ENCODE peak calls at places on chromosomes 4 and X, in five cellular contexts. One of them, this sample, is unnamed.

GRCh38 chrX:17634542-17635207 is 102.6 kb upstream of the SCML1 start:
- DNase-seq in endothelial cell of umbilical vein: no peak
- DNase-seq in neural crest cell: no peak
- DNase-seq in cardiac fibroblast: no peak
- DNase-seq in progenitor cell of endocrine pancreas: no peak
- DNase-seq in this sample: no peak

GRCh38 chr4:8738471-8738931 is 133.1 kb downstream of the HMX1 start:
- DNase-seq in endothelial cell of umbilical vein: no peak
- DNase-seq in neural crest cell: no peak
- DNase-seq in cardiac fibroblast: no peak
- DNase-seq in progenitor cell of endocrine pancreas: no peak
- DNase-seq in this sample: no peak

GRCh38 chr4:39814403-39815185 is 116.7 kb downstream of the UBE2K start:
- DNase-seq in endothelial cell of umbilical vein: no peak
- DNase-seq in neural crest cell: no peak
- DNase-seq in cardiac fibroblast: peak; percentile 34
- DNase-seq in progenitor cell of endocrine pancreas: no peak
- DNase-seq in this sample: peak; percentile 4

GRCh38 chrX:41561045-41561444 is 113.9 kb downstream of the NYX start:
- DNase-seq in endothelial cell of umbilical vein: peak; percentile 79
- DNase-seq in neural crest cell: no peak
- DNase-seq in cardiac fibroblast: peak; percentile 89
- DNase-seq in progenitor cell of endocrine pancreas: no peak
- DNase-seq in this sample: no peak

GRCh38 chrX:100948557-100948956 is 19.8 kb upstream of the XKRX start:
- DNase-seq in endothelial cell of umbilical vein: no peak
- DNase-seq in neural crest cell: no peak
- DNase-seq in cardiac fibroblast: no peak
- DNase-seq in progenitor cell of endocrine pancreas: no peak
- DNase-seq in this sample: no peak

GRCh38 chr4:135672202-135672601 is 1470.6 kb upstream of the PABPC4L start:
- DNase-seq in endothelial cell of umbilical vein: no peak
- DNase-seq in neural crest cell: no peak
- DNase-seq in cardiac fibroblast: no peak
- DNase-seq in progenitor cell of endocrine pancreas: no peak
- DNase-seq in this sample: no peak

GRCh38 chrX:105837227-105837626 is 14.9 kb downstream of the NRK start:
- DNase-seq in endothelial cell of umbilical vein: peak; percentile 86
- DNase-seq in neural crest cell: no peak
- DNase-seq in cardiac fibroblast: peak; percentile 77
- DNase-seq in progenitor cell of endocrine pancreas: no peak
- DNase-seq in this sample: no peak

GRCh38 chrX:69991685-69992084 is 58.1 kb downstream of the AWAT2 start:
- DNase-seq in endothelial cell of umbilical vein: no peak
- DNase-seq in neural crest cell: no peak
- DNase-seq in cardiac fibroblast: no peak
- DNase-seq in progenitor cell of endocrine pancreas: no peak
- DNase-seq in this sample: no peak

GRCh38 chr4:41935652-41936021 is 408 bp downstream of the TMEM33 start:
- DNase-seq in endothelial cell of umbilical vein: no peak
- DNase-seq in neural crest cell: no peak
- DNase-seq in cardiac fibroblast: peak; percentile 35
- DNase-seq in progenitor cell of endocrine pancreas: no peak
- DNase-seq in this sample: no peak

GRCh38 chr4:14110407-14110806 is 482.9 kb upstream of the BOD1L1 start:
- DNase-seq in endothelial cell of umbilical vein: no peak
- DNase-seq in neural crest cell: no peak
- DNase-seq in cardiac fibroblast: peak; percentile 88
- DNase-seq in progenitor cell of endocrine pancreas: no peak
- DNase-seq in this sample: no peak

GRCh38 chrX:1231850-1232505 is 19.5 kb upstream of the CRLF2 start:
- DNase-seq in endothelial cell of umbilical vein: no peak
- DNase-seq in neural crest cell: no peak
- DNase-seq in cardiac fibroblast: no peak
- DNase-seq in progenitor cell of endocrine pancreas: no peak
- DNase-seq in this sample: no peak

GRCh38 chrX:23513121-23513520 is 154.2 kb upstream of the PRDX4 start:
- DNase-seq in endothelial cell of umbilical vein: no peak
- DNase-seq in neural crest cell: no peak
- DNase-seq in cardiac fibroblast: no peak
- DNase-seq in progenitor cell of endocrine pancreas: no peak
- DNase-seq in this sample: no peak

GRCh38 chrX:155071694-155072215 is 447 bp downstream of the BRCC3 start:
- DNase-seq in endothelial cell of umbilical vein: no peak
- DNase-seq in neural crest cell: peak; percentile 6
- DNase-seq in cardiac fibroblast: no peak
- DNase-seq in progenitor cell of endocrine pancreas: no peak
- DNase-seq in this sample: no peak

GRCh38 chr4:86493460-86493859 is 100.7 kb upstream of the PTPN13 start:
- DNase-seq in endothelial cell of umbilical vein: no peak
- DNase-seq in neural crest cell: no peak
- DNase-seq in cardiac fibroblast: peak; percentile 34
- DNase-seq in progenitor cell of endocrine pancreas: no peak
- DNase-seq in this sample: no peak

GRCh38 chr4:158090323-158090722 is 82.5 kb downstream of the GASK1B start:
- DNase-seq in endothelial cell of umbilical vein: peak; percentile 21
- DNase-seq in neural crest cell: no peak
- DNase-seq in cardiac fibroblast: peak; percentile 8
- DNase-seq in progenitor cell of endocrine pancreas: no peak
- DNase-seq in this sample: no peak

GRCh38 chrX:109511113-109511512 is 25.5 kb upstream of the NXT2 start:
- DNase-seq in endothelial cell of umbilical vein: no peak
- DNase-seq in neural crest cell: no peak
- DNase-seq in cardiac fibroblast: no peak
- DNase-seq in progenitor cell of endocrine pancreas: no peak
- DNase-seq in this sample: no peak

GRCh38 chr4:67332627-67333026 is 212.7 kb downstream of the CENPC start:
- DNase-seq in endothelial cell of umbilical vein: peak; percentile 2
- DNase-seq in neural crest cell: peak; percentile 2
- DNase-seq in cardiac fibroblast: peak; percentile 27
- DNase-seq in progenitor cell of endocrine pancreas: no peak
- DNase-seq in this sample: peak; percentile 2

GRCh38 chr4:78561677-78562076 is 10.1 kb downstream of the ANXA3 start:
- DNase-seq in endothelial cell of umbilical vein: no peak
- DNase-seq in neural crest cell: no peak
- DNase-seq in cardiac fibroblast: peak; percentile 39
- DNase-seq in progenitor cell of endocrine pancreas: no peak
- DNase-seq in this sample: no peak

GRCh38 chr4:136650541-136651277 is 881.6 kb downstream of the PCDH18 start:
- DNase-seq in endothelial cell of umbilical vein: peak; percentile 63
- DNase-seq in neural crest cell: no peak
- DNase-seq in cardiac fibroblast: peak; percentile 65
- DNase-seq in progenitor cell of endocrine pancreas: no peak
- DNase-seq in this sample: peak; percentile 62

GRCh38 chr4:22573198-22573597 is 57.3 kb upstream of the ADGRA3 start:
- DNase-seq in endothelial cell of umbilical vein: no peak
- DNase-seq in neural crest cell: no peak
- DNase-seq in cardiac fibroblast: no peak
- DNase-seq in progenitor cell of endocrine pancreas: no peak
- DNase-seq in this sample: no peak

GRCh38 chr4:168815373-168816345 is 194.4 kb downstream of the CBR4 start:
- DNase-seq in endothelial cell of umbilical vein: peak; percentile 75
- DNase-seq in neural crest cell: no peak
- DNase-seq in cardiac fibroblast: no peak
- DNase-seq in progenitor cell of endocrine pancreas: no peak
- DNase-seq in this sample: no peak

GRCh38 chr4:97911236-97911906 is 231.9 kb downstream of the STPG2 start:
- DNase-seq in endothelial cell of umbilical vein: no peak
- DNase-seq in neural crest cell: no peak
- DNase-seq in cardiac fibroblast: no peak
- DNase-seq in progenitor cell of endocrine pancreas: no peak
- DNase-seq in this sample: no peak

GRCh38 chr4:147096667-147097604 is 151.3 kb upstream of the TTC29 start:
- DNase-seq in endothelial cell of umbilical vein: peak; percentile 63
- DNase-seq in neural crest cell: no peak
- DNase-seq in cardiac fibroblast: peak; percentile 87
- DNase-seq in progenitor cell of endocrine pancreas: no peak
- DNase-seq in this sample: no peak

GRCh38 chrX:124300412-124300811 is 32.0 kb upstream of the TEX13D start:
- DNase-seq in endothelial cell of umbilical vein: no peak
- DNase-seq in neural crest cell: no peak
- DNase-seq in cardiac fibroblast: no peak
- DNase-seq in progenitor cell of endocrine pancreas: no peak
- DNase-seq in this sample: no peak

GRCh38 chrX:47539860-47540259 is 21.1 kb upstream of the ARAF start:
- DNase-seq in endothelial cell of umbilical vein: no peak
- DNase-seq in neural crest cell: no peak
- DNase-seq in cardiac fibroblast: no peak
- DNase-seq in progenitor cell of endocrine pancreas: no peak
- DNase-seq in this sample: no peak

GRCh38 chrX:134443461-134443860 is 16.5 kb upstream of the HPRT1 start:
- DNase-seq in endothelial cell of umbilical vein: no peak
- DNase-seq in neural crest cell: no peak
- DNase-seq in cardiac fibroblast: no peak
- DNase-seq in progenitor cell of endocrine pancreas: no peak
- DNase-seq in this sample: no peak

GRCh38 chr4:109303141-109303499 is 662 bp upstream of the COL25A1 start:
- DNase-seq in endothelial cell of umbilical vein: peak; percentile 42
- DNase-seq in neural crest cell: no peak
- DNase-seq in cardiac fibroblast: no peak
- DNase-seq in progenitor cell of endocrine pancreas: no peak
- DNase-seq in this sample: no peak

DNA sequence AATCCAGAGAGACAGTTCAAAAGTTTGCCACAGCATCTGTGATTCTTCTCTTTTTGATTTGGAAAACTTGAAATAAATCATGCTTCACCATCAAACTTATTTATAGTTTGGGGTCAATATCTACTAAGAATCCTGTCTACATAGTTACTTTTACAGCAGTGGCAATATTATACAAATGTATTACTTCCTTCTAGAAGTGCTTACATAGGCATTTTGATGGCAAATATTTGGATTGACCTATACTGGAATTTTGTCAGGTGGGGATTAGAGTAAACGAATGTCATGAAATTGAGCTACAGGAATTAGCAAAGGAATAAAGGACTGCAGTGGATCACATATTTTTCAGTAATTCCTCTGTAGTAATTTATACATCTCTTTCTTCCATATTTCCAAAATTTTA is 1885.5 kb upstream of the ADGRL3 start:
- DNase-seq in endothelial cell of umbilical vein: no peak
- DNase-seq in neural crest cell: no peak
- DNase-seq in cardiac fibroblast: no peak
- DNase-seq in progenitor cell of endocrine pancreas: no peak
- DNase-seq in this sample: no peak
- TF ChIP-seq CTCF in endothelial cell of umbilical vein: no peak
- TF ChIP-seq CTCF in neural crest cell: no peak
- TF ChIP-seq CTCF in cardiac fibroblast: no peak
- TF ChIP-seq CTCF in progenitor cell of endocrine pancreas: no peak
- TF ChIP-seq CTCF in this sample: no peak

GRCh38 chrX:45830343-45830742 is 629.7 kb upstream of the DIPK2B start:
- DNase-seq in endothelial cell of umbilical vein: no peak
- DNase-seq in neural crest cell: no peak
- DNase-seq in cardiac fibroblast: no peak
- DNase-seq in progenitor cell of endocrine pancreas: no peak
- DNase-seq in this sample: no peak

GRCh38 chrX:45822124-45822523 is 621.4 kb upstream of the DIPK2B start:
- DNase-seq in endothelial cell of umbilical vein: no peak
- DNase-seq in neural crest cell: no peak
- DNase-seq in cardiac fibroblast: no peak
- DNase-seq in progenitor cell of endocrine pancreas: no peak
- DNase-seq in this sample: no peak

GRCh38 chrX:45818913-45819312 is 618.2 kb upstream of the DIPK2B start:
- DNase-seq in endothelial cell of umbilical vein: no peak
- DNase-seq in neural crest cell: no peak
- DNase-seq in cardiac fibroblast: no peak
- DNase-seq in progenitor cell of endocrine pancreas: no peak
- DNase-seq in this sample: no peak

DNA sequence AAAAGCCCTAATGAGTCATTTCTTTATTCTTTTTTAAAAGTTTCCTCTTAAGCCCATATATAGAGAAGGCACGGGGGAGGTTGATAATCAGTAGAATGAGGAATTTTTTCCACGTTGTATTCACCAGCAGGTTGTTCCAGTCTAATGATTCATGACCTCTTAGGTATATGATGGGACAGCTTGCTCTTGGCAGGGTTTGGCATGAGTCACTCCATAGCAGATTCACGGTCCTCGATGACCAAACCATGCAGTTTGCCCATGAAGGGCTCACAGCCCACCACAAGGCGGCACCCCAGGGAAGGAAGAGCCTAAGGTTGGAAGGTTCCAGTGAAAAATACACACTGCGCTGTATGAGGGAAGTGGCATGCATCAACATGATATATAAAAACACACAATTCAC is 623.8 kb upstream of the DIPK2B start:
- DNase-seq in endothelial cell of umbilical vein: peak; percentile 92
- DNase-seq in neural crest cell: no peak
- DNase-seq in cardiac fibroblast: peak; percentile 96
- DNase-seq in progenitor cell of endocrine pancreas: no peak
- DNase-seq in this sample: peak; percentile 89
- TF ChIP-seq CTCF in endothelial cell of umbilical vein: peak; percentile 63
- TF ChIP-seq CTCF in neural crest cell: peak; percentile 47
- TF ChIP-seq CTCF in cardiac fibroblast: peak; percentile 78
- TF ChIP-seq CTCF in progenitor cell of endocrine pancreas: peak; percentile 24
- TF ChIP-seq CTCF in this sample: peak; percentile 48

GRCh38 chr4:145626623-145626982 is 7.4 kb downstream of the MMAA start:
- DNase-seq in endothelial cell of umbilical vein: no peak
- DNase-seq in neural crest cell: no peak
- DNase-seq in cardiac fibroblast: no peak
- DNase-seq in progenitor cell of endocrine pancreas: no peak
- DNase-seq in this sample: no peak
- TF ChIP-seq CTCF in endothelial cell of umbilical vein: no peak
- TF ChIP-seq CTCF in neural crest cell: no peak
- TF ChIP-seq CTCF in cardiac fibroblast: no peak
- TF ChIP-seq CTCF in progenitor cell of endocrine pancreas: no peak
- TF ChIP-seq CTCF in this sample: no peak

GRCh38 chr4:73865697-73866096 is 3.5 kb upstream of the CXCL1 start:
- DNase-seq in endothelial cell of umbilical vein: no peak
- DNase-seq in neural crest cell: no peak
- DNase-seq in cardiac fibroblast: no peak
- DNase-seq in progenitor cell of endocrine pancreas: no peak
- DNase-seq in this sample: no peak

GRCh38 chr4:73866236-73866635 is 3.0 kb upstream of the CXCL1 start:
- DNase-seq in endothelial cell of umbilical vein: no peak
- DNase-seq in neural crest cell: no peak
- DNase-seq in cardiac fibroblast: no peak
- DNase-seq in progenitor cell of endocrine pancreas: no peak
- DNase-seq in this sample: no peak

GRCh38 chr4:73864973-73865372 is 4.2 kb upstream of the CXCL1 start:
- DNase-seq in endothelial cell of umbilical vein: no peak
- DNase-seq in neural crest cell: no peak
- DNase-seq in cardiac fibroblast: no peak
- DNase-seq in progenitor cell of endocrine pancreas: no peak
- DNase-seq in this sample: no peak

GRCh38 chr4:73862357-73862756 is 6.8 kb upstream of the CXCL1 start:
- DNase-seq in endothelial cell of umbilical vein: peak; percentile 17
- DNase-seq in neural crest cell: no peak
- DNase-seq in cardiac fibroblast: no peak
- DNase-seq in progenitor cell of endocrine pancreas: no peak
- DNase-seq in this sample: no peak

GRCh38 chr4:73864365-73864764 is 4.8 kb upstream of the CXCL1 start:
- DNase-seq in endothelial cell of umbilical vein: peak; percentile 18
- DNase-seq in neural crest cell: no peak
- DNase-seq in cardiac fibroblast: no peak
- DNase-seq in progenitor cell of endocrine pancreas: no peak
- DNase-seq in this sample: peak; percentile 43
- TF ChIP-seq CTCF in endothelial cell of umbilical vein: peak; percentile 31
- TF ChIP-seq CTCF in neural crest cell: peak; percentile 58
- TF ChIP-seq CTCF in cardiac fibroblast: peak; percentile 44
- TF ChIP-seq CTCF in progenitor cell of endocrine pancreas: peak; percentile 67
- TF ChIP-seq CTCF in this sample: peak; percentile 68